ENCODE peak calls at places on chromosomes 16 and 17, in seven cellular contexts. V, K, I, M, O, W and B are unnamed samples.

GRCh38 chr17:63378411-63379076 is 67.6 kb downstream of the CYB561 start:
- DNase-seq in V (no peak), K (no peak), I (no peak), M (no peak), O (no peak), W (no peak), B (no peak)

GRCh38 chr17:12472613-12473173 is 193.0 kb upstream of the MYOCD start:
- DNase-seq in V (no peak), K (no peak), I (no peak), M (no peak), O (no peak), W (no peak), B (no peak)

GRCh38 chr16:28038401-28038800 is 25.1 kb downstream of the GSG1L start:
- DNase-seq in V (no peak), K (no peak), I (no peak), M (no peak), O (no peak), W (no peak), B (no peak)

GRCh38 chr16:81500833-81501521 is 56.4 kb downstream of the CMIP start:
- DNase-seq in V (no peak), K (no peak), I (no peak), M (peak), O (no peak), W (peak), B (no peak)

GRCh38 chr17:72602517-72603345 is 481.9 kb downstream of the SOX9 start:
- DNase-seq in V (no peak), K (no peak), I (no peak), M (peak), O (no peak), W (no peak), B (no peak)

GRCh38 chr17:28747046-28747691 is 3.4 kb downstream of the TRAF4 start:
- DNase-seq in V (no peak), K (no peak), I (no peak), M (no peak), O (no peak), W (no peak), B (peak)

GRCh38 chr17:49571283-49571682 is 4.4 kb upstream of the NXPH3 start:
- DNase-seq in V (no peak), K (no peak), I (no peak), M (no peak), O (no peak), W (no peak), B (peak)

GRCh38 chr17:6455321-6455705 is 11.1 kb downstream of the PIMREG start:
- DNase-seq in V (peak), K (no peak), I (no peak), M (no peak), O (no peak), W (peak), B (no peak)

GRCh38 chr17:71180801-71181385 is 939.9 kb upstream of the SOX9 start:
- DNase-seq in V (no peak), K (no peak), I (no peak), M (peak), O (no peak), W (no peak), B (no peak)

GRCh38 chr17:59669411-59669810 is 37.8 kb downstream of the PTRH2 start:
- DNase-seq in V (no peak), K (no peak), I (no peak), M (no peak), O (no peak), W (no peak), B (no peak)

GRCh38 chr17:56593741-56594527 is 435 bp downstream of the NOG start:
- DNase-seq in V (peak), K (no peak), I (no peak), M (peak), O (no peak), W (peak), B (peak)

GRCh38 chr16:9957433-9957832 is 224.8 kb downstream of the GRIN2A start:
- DNase-seq in V (no peak), K (no peak), I (no peak), M (no peak), O (no peak), W (no peak), B (no peak)

GRCh38 chr17:79019631-79020584 is 4.1 kb upstream of the C1QTNF1 start:
- DNase-seq in V (no peak), K (peak), I (no peak), M (peak), O (peak), W (no peak), B (peak)

GRCh38 chr16:7998789-7999453 is 591.4 kb downstream of the TMEM114 start:
- DNase-seq in V (no peak), K (no peak), I (no peak), M (no peak), O (no peak), W (no peak), B (no peak)

GRCh38 chr16:85554114-85554790 is 58.9 kb upstream of the GSE1 start:
- DNase-seq in V (peak), K (peak), I (no peak), M (peak), O (peak), W (peak), B (peak)

GRCh38 chr17:44610871-44611270 is 45.4 kb upstream of the MEIOC start:
- DNase-seq in V (no peak), K (no peak), I (no peak), M (peak), O (no peak), W (no peak), B (no peak)

GRCh38 chr17:42088736-42089135 is 9.5 kb downstream of the ZNF385C start:
- DNase-seq in V (no peak), K (no peak), I (no peak), M (no peak), O (no peak), W (no peak), B (no peak)

GRCh38 chr17:55069983-55070529 is 101.5 kb downstream of the STXBP4 start:
- DNase-seq in V (no peak), K (no peak), I (no peak), M (no peak), O (no peak), W (no peak), B (no peak)

GRCh38 chr17:1904273-1905052 is 74.7 kb downstream of the RPA1 start:
- DNase-seq in V (no peak), K (no peak), I (no peak), M (no peak), O (no peak), W (no peak), B (no peak)

GRCh38 chr17:15309793-15310192 is 31.6 kb downstream of the TEKT3 start:
- DNase-seq in V (no peak), K (no peak), I (no peak), M (no peak), O (no peak), W (no peak), B (no peak)

GRCh38 chr16:993731-994130 is 12.2 kb downstream of the SOX8 start:
- DNase-seq in V (no peak), K (no peak), I (no peak), M (no peak), O (no peak), W (no peak), B (no peak)

GRCh38 chr17:74408830-74409229 is 23.1 kb upstream of the GPRC5C start:
- DNase-seq in V (no peak), K (no peak), I (no peak), M (no peak), O (no peak), W (no peak), B (no peak)

GRCh38 chr17:17500999-17501605 is 4.9 kb upstream of the RASD1 start:
- DNase-seq in V (no peak), K (no peak), I (no peak), M (no peak), O (no peak), W (no peak), B (no peak)

GRCh38 chr17:69030145-69030544 is 30.6 kb downstream of the ABCA9 start:
- DNase-seq in V (no peak), K (no peak), I (no peak), M (no peak), O (no peak), W (no peak), B (no peak)

GRCh38 chr16:88389621-88390160 is 6.9 kb downstream of the ZNF469 start:
- DNase-seq in V (no peak), K (no peak), I (no peak), M (no peak), O (no peak), W (no peak), B (no peak)

GRCh38 chr17:82214012-82214628 is 1.5 kb upstream of the CCDC57 start:
- DNase-seq in V (no peak), K (no peak), I (no peak), M (no peak), O (no peak), W (no peak), B (no peak)

GRCh38 chr17:68704897-68705296 is 103.7 kb upstream of the FAM20A start:
- DNase-seq in V (no peak), K (no peak), I (no peak), M (peak), O (no peak), W (no peak), B (peak)

GRCh38 chr17:70130274-70130673 is 39.1 kb upstream of the KCNJ2 start:
- DNase-seq in V (no peak), K (no peak), I (no peak), M (no peak), O (no peak), W (no peak), B (no peak)

GRCh38 chr16:88302666-88303065 is 80.1 kb upstream of the ZNF469 start:
- DNase-seq in V (no peak), K (no peak), I (no peak), M (no peak), O (no peak), W (no peak), B (no peak)

GRCh38 chr16:89602273-89602951 is 11.0 kb upstream of the DPEP1 start:
- DNase-seq in V (peak), K (peak), I (no peak), M (peak), O (peak), W (no peak), B (no peak)

GRCh38 chr16:17359778-17360177 is 111.0 kb downstream of the XYLT1 start:
- DNase-seq in V (no peak), K (no peak), I (no peak), M (peak), O (no peak), W (no peak), B (no peak)

GRCh38 chr16:4859190-4859899 is 12.1 kb downstream of the UBN1 start:
- DNase-seq in V (no peak), K (no peak), I (no peak), M (no peak), O (no peak), W (no peak), B (no peak)

GRCh38 chr17:7436556-7437368 is 1.5 kb downstream of the TMEM102 start:
- DNase-seq in V (peak), K (peak), I (peak), M (peak), O (peak), W (peak), B (peak)

GRCh38 chr16:5034167-5034523 is 410 bp upstream of the NAGPA start:
- DNase-seq in V (no peak), K (no peak), I (no peak), M (no peak), O (no peak), W (no peak), B (no peak)

GRCh38 chr17:72502940-72503341 is 382.1 kb downstream of the SOX9 start:
- DNase-seq in V (no peak), K (no peak), I (no peak), M (peak), O (no peak), W (no peak), B (no peak)

GRCh38 chr17:61009619-61010018 is 332.0 kb downstream of the BCAS3 start:
- DNase-seq in V (no peak), K (no peak), I (no peak), M (no peak), O (no peak), W (no peak), B (no peak)

GRCh38 chr16:25713785-25714570 is 22.2 kb downstream of the HS3ST4 start:
- DNase-seq in V (no peak), K (no peak), I (no peak), M (no peak), O (no peak), W (no peak), B (no peak)

GRCh38 chr17:16215002-16215272 is 397 bp downstream of the NCOR1 start:
- DNase-seq in V (peak), K (peak), I (no peak), M (peak), O (peak), W (no peak), B (peak)

GRCh38 chr16:87806246-87806607 is 40.4 kb upstream of the KLHDC4 start:
- DNase-seq in V (no peak), K (no peak), I (no peak), M (peak), O (no peak), W (no peak), B (no peak)

GRCh38 chr16:88943131-88943664 is 33.8 kb downstream of the CBFA2T3 start:
- DNase-seq in V (no peak), K (no peak), I (no peak), M (no peak), O (no peak), W (no peak), B (no peak)